ENCODE peak calls at places on chromosomes 7 and 10, in four cellular contexts. F is Caco-2, N is BJ, Q is HL-60. O is an unnamed sample. For H3K27me3, the result is how much of the 10 kb centered on the place peaks cover.

GRCh38 chr7:34115503-34115902 is 210.2 kb downstream of the BMPER start:
- DNase-seq in Q (no peak), F (no peak), N (no peak), O (no peak)

GRCh38 chr10:102918817-102919236 is 733 bp downstream of the CNNM2 start:
- DNase-seq in N (no peak), Q (no peak), F (no peak), O (no peak)

GRCh38 chr10:80599424-80599847 is 61.7 kb downstream of the SH2D4B start:
- DNase-seq in N (no peak), Q (peak), F (peak), O (peak)

GRCh38 chr7:150560486-150560885 is 6.7 kb upstream of the GIMAP4 start:
- DNase-seq in N (no peak), Q (no peak), F (no peak), O (no peak)

GRCh38 chr10:60555710-60556109 is 166.0 kb upstream of the ANK3 start:
- DNase-seq in N (no peak), F (no peak), Q (no peak), O (no peak)

GRCh38 chr10:24974978-24975377 is 22.6 kb upstream of the PRTFDC1 start:
- DNase-seq in Q (no peak), F (peak), N (peak), O (no peak)

GRCh38 chr7:154429666-154430404 is 377.6 kb downstream of the DPP6 start:
- DNase-seq in Q (no peak), N (no peak), F (no peak), O (no peak)

GRCh38 chr10:76433161-76434005 is 1002.0 kb downstream of the LRMDA start:
- DNase-seq in F (no peak), Q (no peak), N (no peak), O (no peak)

GRCh38 chr10:43002596-43002995 is 74.3 kb upstream of the RET start:
- DNase-seq in Q (no peak), F (peak), N (no peak), O (no peak)

GRCh38 chr7:117645456-117646181 is 165.8 kb downstream of the CFTR start:
- DNase-seq in N (peak), Q (no peak), F (peak), O (no peak)

GRCh38 chr10:70093335-70093944 is 39.2 kb downstream of the AIFM2 start:
- DNase-seq in N (no peak), Q (no peak), F (no peak), O (no peak)

GRCh38 chr7:100705341-100705752 is 574 bp upstream of the POP7 start:
- DNase-seq in N (peak), Q (no peak), F (peak), O (peak)

GRCh38 chr10:113273877-113274829 is 278.7 kb upstream of the HABP2 start:
- DNase-seq in F (no peak), N (peak), Q (no peak), O (no peak)

GRCh38 chr7:29924006-29924405 is 65.6 kb downstream of the SCRN1 start:
- DNase-seq in Q (no peak), F (peak), N (no peak), O (no peak)

GRCh38 chr10:37704566-37704965 is 152.8 kb downstream of the ZNF248 start:
- DNase-seq in F (no peak), N (no peak), Q (no peak), O (no peak)

GRCh38 chr10:43203491-43204393 is 63.1 kb downstream of the RASGEF1A start:
- DNase-seq in Q (no peak), N (no peak), F (no peak), O (no peak)

GRCh38 chr10:129934196-129934925 is 29.7 kb downstream of the EBF3 start:
- DNase-seq in F (no peak), Q (no peak), N (no peak), O (no peak)

GRCh38 chr10:113957013-113957412 is 86.7 kb upstream of the ADRB1 start:
- DNase-seq in Q (no peak), F (no peak), N (peak), O (no peak)

GRCh38 chr7:135620980-135621850 is 41.1 kb upstream of the STMP1 start:
- DNase-seq in N (peak), Q (peak), F (peak), O (no peak)

GRCh38 chr7:82699773-82700186 is 256.2 kb upstream of the CACNA2D1 start:
- DNase-seq in Q (no peak), F (peak), N (no peak), O (no peak)

GRCh38 chr10:22230331-22230833 is 12.6 kb upstream of the EBLN1 start:
- DNase-seq in F (no peak), Q (no peak), N (no peak), O (no peak)

GRCh38 chr10:48494073-48494472 is 110.8 kb downstream of the ARHGAP22 start:
- DNase-seq in N (no peak), Q (no peak), F (no peak), O (no peak)

GRCh38 chr10:68406111-68406814 is 814 bp downstream of the RUFY2 start:
- DNase-seq in F (peak), N (peak), Q (peak), O (peak)

GRCh38 chr10:62577666-62578291 is 203.6 kb downstream of the ZNF365 start:
- DNase-seq in N (peak), F (no peak), Q (no peak), O (no peak)

GRCh38 chr7:54824655-54825054 is 65.6 kb upstream of the SEC61G start:
- DNase-seq in N (no peak), F (no peak), Q (no peak), O (no peak)

GRCh38 chr7:22295402-22296264 is 61.3 kb downstream of the RAPGEF5 start:
- DNase-seq in F (no peak), Q (no peak), N (no peak), O (no peak)

GRCh38 chr7:30910369-30911073 is 1.1 kb upstream of the AQP1 start:
- DNase-seq in N (no peak), F (no peak), Q (no peak), O (no peak)

GRCh38 chr7:77542399-77542798 is 5.3 kb downstream of the PTPN12 start:
- DNase-seq in F (no peak), Q (no peak), N (no peak), O (no peak)

GRCh38 chr7:96686305-96686704 is 23.3 kb downstream of the SEM1 start:
- DNase-seq in N (no peak), Q (no peak), F (no peak), O (no peak)

GRCh38 chr7:112699725-112700513 is 90.3 kb downstream of the TMEM168 start:
- DNase-seq in F (peak), N (no peak), Q (no peak), O (no peak)

GRCh38 chr7:142626420-142627035 is 122.7 kb upstream of the PRSS1 start:
- DNase-seq in Q (peak), N (no peak), F (peak), O (peak)

GRCh38 chr7:136018104-136018503 is 40.9 kb upstream of the MTPN start:
- DNase-seq in N (no peak), Q (no peak), F (no peak), O (no peak)

DNA sequence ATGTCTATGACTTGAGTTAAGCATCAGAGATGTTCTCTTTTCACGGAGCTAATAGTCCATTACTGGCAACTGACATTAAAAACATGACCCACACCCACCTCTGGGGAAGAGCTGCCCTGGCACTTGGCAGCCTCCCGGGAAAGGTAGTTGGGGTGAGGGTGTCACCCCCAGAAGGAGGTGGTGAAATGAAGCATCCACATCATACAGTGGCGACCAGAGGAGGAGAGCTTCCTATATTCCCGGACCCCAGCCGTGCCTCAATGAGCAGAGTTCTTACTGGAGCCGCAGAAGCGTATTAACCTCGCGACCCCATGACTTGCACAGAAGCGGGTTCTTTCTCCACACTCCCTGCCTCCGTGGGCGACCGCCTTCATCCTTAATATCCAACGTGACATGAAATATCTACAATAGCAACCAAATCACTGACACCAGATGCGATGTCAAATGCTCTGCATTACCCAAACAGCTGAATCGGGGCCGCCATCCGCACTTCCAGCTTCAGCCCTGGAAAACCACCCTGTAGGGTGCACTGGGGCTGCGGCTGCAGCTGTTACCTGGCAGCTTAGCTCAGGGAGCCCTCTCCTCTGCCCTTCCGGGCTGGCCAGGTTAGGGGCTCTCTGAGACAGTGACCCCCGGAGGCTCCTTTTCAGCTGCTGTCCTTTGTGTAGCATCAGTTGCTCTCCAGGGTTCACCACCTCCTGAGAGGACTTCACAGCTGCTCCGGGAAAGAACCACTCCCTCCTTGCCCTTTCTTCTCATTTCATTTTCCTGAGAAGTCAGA is 103.2 kb upstream of the PARD3 start:
- DNase-seq in F (peak), N (no peak), Q (no peak), O (no peak)
- H3K4me3 ChIP-seq in F (no peak), N (no peak), Q (no peak), O (no peak)

GRCh38 chr10:110206988-110207804 is at the start of gene MXI1:
- DNase-seq in N (no peak), F (peak), Q (peak), O (peak)
- H3K27me3 ChIP-seq in N (under half), F (under half), Q (under half), O (under half)

DNA sequence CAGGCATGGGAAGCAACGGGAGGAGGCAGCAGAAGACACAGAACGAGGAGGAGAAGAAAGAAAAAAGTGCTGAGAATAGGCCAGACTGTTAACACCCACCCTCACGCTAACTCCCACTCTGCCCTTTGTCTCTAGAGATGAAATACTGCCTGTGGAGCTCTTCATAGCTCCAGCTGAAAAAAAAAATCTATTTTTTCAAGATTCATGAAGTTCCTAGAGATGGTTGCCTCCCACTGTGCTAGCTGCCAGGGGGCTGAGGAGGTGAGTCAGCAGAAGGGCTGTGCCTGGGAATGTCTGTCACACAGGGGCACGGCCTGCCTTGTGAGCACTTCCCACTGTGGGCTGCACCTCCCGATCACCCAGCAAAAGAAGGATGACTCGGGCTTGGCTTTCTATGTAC is 144.5 kb downstream of the RNF216 start:
- DNase-seq in N (peak), F (no peak), Q (no peak), O (no peak)
- TF ChIP-seq CTCF in N (no peak), F (no peak), Q (no peak), O (no peak)

GRCh38 chr10:1923586-1923985 is 186.3 kb upstream of the ADARB2 start:
- DNase-seq in F (no peak), N (no peak), Q (no peak), O (no peak)
- H3K4me3 ChIP-seq in F (no peak), N (no peak), Q (no peak), O (no peak)

DNA sequence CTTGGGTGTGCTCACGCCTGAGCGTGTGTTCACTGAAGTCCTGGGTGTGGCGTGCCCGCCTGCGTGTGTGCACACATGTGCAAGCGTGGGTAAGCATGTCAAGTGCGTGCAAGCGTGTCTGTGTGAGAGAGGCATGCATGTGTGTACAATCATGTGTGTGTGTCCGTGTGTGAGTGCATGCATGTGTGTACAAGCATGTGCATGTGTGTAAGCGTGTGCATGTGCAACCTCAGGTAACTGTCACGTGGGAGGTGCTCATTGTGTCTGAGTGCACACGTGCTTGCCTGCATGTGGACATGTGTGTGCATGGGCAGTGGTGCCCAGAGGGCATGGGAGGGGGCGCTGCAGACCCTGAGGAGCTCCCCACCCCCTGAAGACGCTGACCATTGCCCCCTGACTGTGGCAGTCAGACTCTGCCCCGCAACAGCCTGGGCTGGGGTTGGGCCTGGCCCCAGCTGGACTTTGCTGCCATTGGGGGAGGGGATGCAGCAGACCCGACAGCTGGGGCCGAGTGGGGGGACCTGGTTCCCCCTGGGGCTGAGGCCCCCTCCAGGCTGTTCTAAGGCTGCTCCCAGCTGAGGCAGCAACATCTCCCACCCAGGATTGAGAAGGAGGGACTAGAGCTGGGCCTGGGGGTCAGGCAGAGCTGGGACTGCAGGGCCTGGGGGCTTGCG is 88.1 kb downstream of the UNCX start:
- DNase-seq in N (no peak), F (no peak), Q (no peak), O (no peak)
- H3K27me3 ChIP-seq in N (under half), F (under half), Q (under half), O (under half)

GRCh38 chr10:123417414-123417813 is 248.7 kb upstream of the GPR26 start:
- DNase-seq in F (no peak), N (no peak), Q (no peak), O (no peak)

GRCh38 chr10:123408660-123409059 is 254.5 kb downstream of the BUB3 start:
- DNase-seq in N (no peak), Q (no peak), F (no peak), O (no peak)

GRCh38 chr10:123413353-123413752 is 252.8 kb upstream of the GPR26 start:
- DNase-seq in F (no peak), N (no peak), Q (no peak), O (no peak)
- TF ChIP-seq CTCF in F (no peak), N (no peak), Q (no peak), O (peak)

GRCh38 chr7:50781371-50781770 is 1.3 kb downstream of the GRB10 start:
- DNase-seq in N (no peak), Q (no peak), F (no peak), O (no peak)
- H3K4me3 ChIP-seq in N (no peak), Q (no peak), F (no peak), O (no peak)